ENCODE peak calls at places on chromosomes 3 and 15, in eight cellular contexts. One of them, this sample, is unnamed.

GRCh38 chr3:48595526-48596121 is 495 bp upstream of the COL7A1 start:
- DNase-seq in HCT116: no peak
- DNase-seq in transverse colon: peak; percentile 48
- DNase-seq in HepG2: peak; percentile 32
- DNase-seq in endothelial cell of umbilical vein: peak; percentile 20
- DNase-seq in stomach: peak; percentile 34
- DNase-seq in sigmoid colon: no peak
- DNase-seq in SK-N-SH: peak; percentile 72
- DNase-seq in this sample: no peak

GRCh38 chr3:141115752-141116541 is 64.8 kb downstream of the SPSB4 start:
- DNase-seq in HCT116: no peak
- DNase-seq in transverse colon: no peak
- DNase-seq in HepG2: no peak
- DNase-seq in endothelial cell of umbilical vein: no peak
- DNase-seq in stomach: no peak
- DNase-seq in sigmoid colon: peak; percentile 77
- DNase-seq in SK-N-SH: no peak
- DNase-seq in this sample: peak; percentile 90

GRCh38 chr3:43345877-43346276 is 59.5 kb downstream of the SNRK start:
- DNase-seq in HCT116: no peak
- DNase-seq in transverse colon: no peak
- DNase-seq in HepG2: no peak
- DNase-seq in endothelial cell of umbilical vein: no peak
- DNase-seq in stomach: no peak
- DNase-seq in sigmoid colon: no peak
- DNase-seq in SK-N-SH: no peak
- DNase-seq in this sample: no peak

GRCh38 chr3:132210476-132211346 is 106.5 kb upstream of the ACP3 start:
- DNase-seq in HCT116: peak; percentile 39
- DNase-seq in transverse colon: peak; percentile 64
- DNase-seq in HepG2: peak; percentile 6
- DNase-seq in endothelial cell of umbilical vein: peak; percentile 9
- DNase-seq in stomach: peak; percentile 63
- DNase-seq in sigmoid colon: no peak
- DNase-seq in SK-N-SH: peak; percentile 8
- DNase-seq in this sample: no peak

GRCh38 chr3:109973733-109974132 is 636.4 kb upstream of the DPPA4 start:
- DNase-seq in HCT116: no peak
- DNase-seq in transverse colon: no peak
- DNase-seq in HepG2: no peak
- DNase-seq in endothelial cell of umbilical vein: no peak
- DNase-seq in stomach: no peak
- DNase-seq in sigmoid colon: no peak
- DNase-seq in SK-N-SH: no peak
- DNase-seq in this sample: no peak

GRCh38 chr15:42121667-42122066 is 27.3 kb upstream of the PLA2G4D start:
- DNase-seq in HCT116: no peak
- DNase-seq in transverse colon: no peak
- DNase-seq in HepG2: no peak
- DNase-seq in endothelial cell of umbilical vein: no peak
- DNase-seq in stomach: peak; percentile 17
- DNase-seq in sigmoid colon: no peak
- DNase-seq in SK-N-SH: no peak
- DNase-seq in this sample: no peak

GRCh38 chr3:158731938-158732855 is at the start of gene RARRES1:
- DNase-seq in HCT116: no peak
- DNase-seq in transverse colon: peak; percentile 75
- DNase-seq in HepG2: no peak
- DNase-seq in endothelial cell of umbilical vein: peak; percentile 50
- DNase-seq in stomach: peak; percentile 70
- DNase-seq in sigmoid colon: peak; percentile 87
- DNase-seq in SK-N-SH: peak; percentile 88
- DNase-seq in this sample: peak; percentile 89

GRCh38 chr15:60541784-60542617 is 63.1 kb upstream of the ICE2 start:
- DNase-seq in HCT116: no peak
- DNase-seq in transverse colon: no peak
- DNase-seq in HepG2: no peak
- DNase-seq in endothelial cell of umbilical vein: no peak
- DNase-seq in stomach: no peak
- DNase-seq in sigmoid colon: no peak
- DNase-seq in SK-N-SH: no peak
- DNase-seq in this sample: no peak

GRCh38 chr3:93988283-93988682 is 8.3 kb downstream of the ARL13B start:
- DNase-seq in HCT116: no peak
- DNase-seq in transverse colon: no peak
- DNase-seq in HepG2: no peak
- DNase-seq in endothelial cell of umbilical vein: peak; percentile 41
- DNase-seq in stomach: no peak
- DNase-seq in sigmoid colon: no peak
- DNase-seq in SK-N-SH: no peak
- DNase-seq in this sample: no peak

GRCh38 chr3:33645060-33645841 is 72.8 kb downstream of the CLASP2 start:
- DNase-seq in HCT116: no peak
- DNase-seq in transverse colon: no peak
- DNase-seq in HepG2: no peak
- DNase-seq in endothelial cell of umbilical vein: peak; percentile 41
- DNase-seq in stomach: no peak
- DNase-seq in sigmoid colon: no peak
- DNase-seq in SK-N-SH: peak; percentile 58
- DNase-seq in this sample: no peak
- TF ChIP-seq POLR2AphosphoS5 in HCT116: no peak
- TF ChIP-seq POLR2AphosphoS5 in transverse colon: no peak
- TF ChIP-seq POLR2AphosphoS5 in HepG2: no peak
- TF ChIP-seq POLR2AphosphoS5 in endothelial cell of umbilical vein: no peak
- TF ChIP-seq POLR2AphosphoS5 in stomach: no peak
- TF ChIP-seq POLR2AphosphoS5 in sigmoid colon: no peak
- TF ChIP-seq POLR2AphosphoS5 in SK-N-SH: no peak
- TF ChIP-seq POLR2AphosphoS5 in this sample: no peak

GRCh38 chr3:120699333-120699732 is 17.3 kb upstream of the HGD start:
- DNase-seq in HCT116: no peak
- DNase-seq in transverse colon: no peak
- DNase-seq in HepG2: no peak
- DNase-seq in endothelial cell of umbilical vein: no peak
- DNase-seq in stomach: no peak
- DNase-seq in sigmoid colon: no peak
- DNase-seq in SK-N-SH: no peak
- DNase-seq in this sample: no peak
- H3K27ac ChIP-seq in HCT116: no peak overlapping the region
- H3K27ac ChIP-seq in transverse colon: no peak overlapping the region
- H3K27ac ChIP-seq in HepG2: no peak overlapping the region
- H3K27ac ChIP-seq in endothelial cell of umbilical vein: no peak overlapping the region
- H3K27ac ChIP-seq in stomach: no peak overlapping the region
- H3K27ac ChIP-seq in sigmoid colon: no peak overlapping the region
- H3K27ac ChIP-seq in SK-N-SH: no peak overlapping the region
- H3K27ac ChIP-seq in this sample: no peak overlapping the region

GRCh38 chr3:58009749-58010535 is 1.7 kb downstream of the FLNB start:
- DNase-seq in HCT116: no peak
- DNase-seq in transverse colon: peak; percentile 88
- DNase-seq in HepG2: no peak
- DNase-seq in endothelial cell of umbilical vein: no peak
- DNase-seq in stomach: peak; percentile 80
- DNase-seq in sigmoid colon: peak; percentile 58
- DNase-seq in SK-N-SH: no peak
- DNase-seq in this sample: no peak

GRCh38 chr3:58011580-58011979 is 3.4 kb downstream of the FLNB start:
- DNase-seq in HCT116: no peak
- DNase-seq in transverse colon: no peak
- DNase-seq in HepG2: no peak
- DNase-seq in endothelial cell of umbilical vein: no peak
- DNase-seq in stomach: no peak
- DNase-seq in sigmoid colon: no peak
- DNase-seq in SK-N-SH: no peak
- DNase-seq in this sample: no peak

GRCh38 chr3:58008140-58009025 is at the start of gene FLNB:
- DNase-seq in HCT116: peak; percentile 48
- DNase-seq in transverse colon: peak; percentile 83
- DNase-seq in HepG2: peak; percentile 45
- DNase-seq in endothelial cell of umbilical vein: peak; percentile 77
- DNase-seq in stomach: peak; percentile 77
- DNase-seq in sigmoid colon: peak; percentile 88
- DNase-seq in SK-N-SH: peak; percentile 99
- DNase-seq in this sample: no peak

GRCh38 chr3:58010562-58010961 is 2.3 kb downstream of the FLNB start:
- DNase-seq in HCT116: no peak
- DNase-seq in transverse colon: peak; percentile 16
- DNase-seq in HepG2: no peak
- DNase-seq in endothelial cell of umbilical vein: no peak
- DNase-seq in stomach: no peak
- DNase-seq in sigmoid colon: no peak
- DNase-seq in SK-N-SH: peak; percentile 39
- DNase-seq in this sample: no peak

GRCh38 chr3:58009026-58009748 is 965 bp downstream of the FLNB start:
- DNase-seq in HCT116: no peak
- DNase-seq in transverse colon: peak; percentile 73
- DNase-seq in HepG2: no peak
- DNase-seq in endothelial cell of umbilical vein: no peak
- DNase-seq in stomach: peak; percentile 48
- DNase-seq in sigmoid colon: peak; percentile 67
- DNase-seq in SK-N-SH: peak; percentile 72
- DNase-seq in this sample: no peak
- TF ChIP-seq POLR2AphosphoS5 in HCT116: no peak
- TF ChIP-seq POLR2AphosphoS5 in transverse colon: peak; percentile 8
- TF ChIP-seq POLR2AphosphoS5 in HepG2: no peak
- TF ChIP-seq POLR2AphosphoS5 in endothelial cell of umbilical vein: no peak
- TF ChIP-seq POLR2AphosphoS5 in stomach: no peak
- TF ChIP-seq POLR2AphosphoS5 in sigmoid colon: peak; percentile 12
- TF ChIP-seq POLR2AphosphoS5 in SK-N-SH: no peak
- TF ChIP-seq POLR2AphosphoS5 in this sample: no peak

GRCh38 chr15:64858136-64858535 is 16.4 kb downstream of the PLEKHO2 start:
- DNase-seq in HCT116: no peak
- DNase-seq in transverse colon: no peak
- DNase-seq in HepG2: no peak
- DNase-seq in endothelial cell of umbilical vein: no peak
- DNase-seq in stomach: no peak
- DNase-seq in sigmoid colon: no peak
- DNase-seq in SK-N-SH: no peak
- DNase-seq in this sample: no peak
- H3K27ac ChIP-seq in HCT116: no peak overlapping the region
- H3K27ac ChIP-seq in transverse colon: peak overlapping the region; percentile 85
- H3K27ac ChIP-seq in HepG2: no peak overlapping the region
- H3K27ac ChIP-seq in endothelial cell of umbilical vein: no peak overlapping the region
- H3K27ac ChIP-seq in stomach: peak overlapping the region; percentile 75
- H3K27ac ChIP-seq in sigmoid colon: peak overlapping the region; percentile 98
- H3K27ac ChIP-seq in SK-N-SH: peak overlapping the region; percentile 88
- H3K27ac ChIP-seq in this sample: peak overlapping the region; percentile 85

GRCh38 chr15:89087830-89088604 is at the start of gene ABHD2:
- DNase-seq in HCT116: peak; percentile 100
- DNase-seq in transverse colon: peak; percentile 99
- DNase-seq in HepG2: peak; percentile 100
- DNase-seq in endothelial cell of umbilical vein: peak; percentile 100
- DNase-seq in stomach: peak; percentile 99
- DNase-seq in sigmoid colon: peak; percentile 100
- DNase-seq in SK-N-SH: peak; percentile 90
- DNase-seq in this sample: peak; percentile 100
- TF ChIP-seq POLR2AphosphoS5 in HCT116: peak; percentile 64
- TF ChIP-seq POLR2AphosphoS5 in transverse colon: peak; percentile 93
- TF ChIP-seq POLR2AphosphoS5 in HepG2: peak; percentile 68
- TF ChIP-seq POLR2AphosphoS5 in endothelial cell of umbilical vein: peak; percentile 38
- TF ChIP-seq POLR2AphosphoS5 in stomach: peak; percentile 79
- TF ChIP-seq POLR2AphosphoS5 in sigmoid colon: peak; percentile 97
- TF ChIP-seq POLR2AphosphoS5 in SK-N-SH: peak; percentile 77
- TF ChIP-seq POLR2AphosphoS5 in this sample: peak; percentile 95

GRCh38 chr3:11380314-11380713 is 108.1 kb downstream of the ATG7 start:
- DNase-seq in HCT116: no peak
- DNase-seq in transverse colon: no peak
- DNase-seq in HepG2: peak; percentile 31
- DNase-seq in endothelial cell of umbilical vein: peak; percentile 42
- DNase-seq in stomach: no peak
- DNase-seq in sigmoid colon: no peak
- DNase-seq in SK-N-SH: no peak
- DNase-seq in this sample: no peak
- H3K27ac ChIP-seq in HCT116: no peak overlapping the region
- H3K27ac ChIP-seq in transverse colon: peak overlapping the region; percentile 49
- H3K27ac ChIP-seq in HepG2: no peak overlapping the region
- H3K27ac ChIP-seq in endothelial cell of umbilical vein: peak overlapping the region; percentile 98
- H3K27ac ChIP-seq in stomach: peak overlapping the region; percentile 66
- H3K27ac ChIP-seq in sigmoid colon: peak overlapping the region; percentile 53
- H3K27ac ChIP-seq in SK-N-SH: no peak overlapping the region
- H3K27ac ChIP-seq in this sample: no peak overlapping the region

GRCh38 chr3:102614580-102614979 is 179.8 kb downstream of the ZPLD1 start:
- DNase-seq in HCT116: no peak
- DNase-seq in transverse colon: no peak
- DNase-seq in HepG2: no peak
- DNase-seq in endothelial cell of umbilical vein: no peak
- DNase-seq in stomach: no peak
- DNase-seq in sigmoid colon: no peak
- DNase-seq in SK-N-SH: no peak
- DNase-seq in this sample: no peak
- TF ChIP-seq POLR2AphosphoS5 in HCT116: no peak
- TF ChIP-seq POLR2AphosphoS5 in transverse colon: no peak
- TF ChIP-seq POLR2AphosphoS5 in HepG2: no peak
- TF ChIP-seq POLR2AphosphoS5 in endothelial cell of umbilical vein: no peak
- TF ChIP-seq POLR2AphosphoS5 in stomach: no peak
- TF ChIP-seq POLR2AphosphoS5 in sigmoid colon: no peak
- TF ChIP-seq POLR2AphosphoS5 in SK-N-SH: no peak
- TF ChIP-seq POLR2AphosphoS5 in this sample: no peak

GRCh38 chr15:100931143-100931890 is 12.2 kb downstream of the LRRK1 start:
- DNase-seq in HCT116: no peak
- DNase-seq in transverse colon: peak; percentile 64
- DNase-seq in HepG2: no peak
- DNase-seq in endothelial cell of umbilical vein: no peak
- DNase-seq in stomach: no peak
- DNase-seq in sigmoid colon: no peak
- DNase-seq in SK-N-SH: no peak
- DNase-seq in this sample: no peak
- H3K27ac ChIP-seq in HCT116: no peak overlapping the region
- H3K27ac ChIP-seq in transverse colon: no peak overlapping the region
- H3K27ac ChIP-seq in HepG2: no peak overlapping the region
- H3K27ac ChIP-seq in endothelial cell of umbilical vein: no peak overlapping the region
- H3K27ac ChIP-seq in stomach: no peak overlapping the region
- H3K27ac ChIP-seq in sigmoid colon: no peak overlapping the region
- H3K27ac ChIP-seq in SK-N-SH: no peak overlapping the region
- H3K27ac ChIP-seq in this sample: no peak overlapping the region

DNA sequence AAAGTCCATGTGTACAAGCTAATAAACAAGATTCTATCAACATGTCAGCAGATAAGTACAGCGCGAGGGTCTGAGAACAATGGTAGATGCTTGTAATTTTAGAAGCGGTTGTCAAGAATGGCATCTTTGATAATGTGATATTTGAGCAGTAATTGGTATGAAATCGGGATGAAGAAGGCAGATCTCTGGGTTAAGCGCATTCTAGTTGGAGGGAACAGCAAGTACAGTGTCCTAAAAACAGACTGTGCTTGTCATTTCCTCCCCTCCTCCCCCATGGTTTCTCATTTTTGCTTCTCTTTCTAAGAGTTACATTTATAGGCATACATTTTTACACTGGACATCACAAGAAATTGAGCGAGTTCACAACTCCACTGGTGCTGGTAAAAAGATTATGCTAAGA is 23.3 kb downstream of the TGFBR2 start:
- DNase-seq in HCT116: no peak
- DNase-seq in transverse colon: no peak
- DNase-seq in HepG2: no peak
- DNase-seq in endothelial cell of umbilical vein: no peak
- DNase-seq in stomach: no peak
- DNase-seq in sigmoid colon: no peak
- DNase-seq in SK-N-SH: no peak
- DNase-seq in this sample: no peak
- TF ChIP-seq POLR2AphosphoS5 in HCT116: no peak
- TF ChIP-seq POLR2AphosphoS5 in transverse colon: no peak
- TF ChIP-seq POLR2AphosphoS5 in HepG2: no peak
- TF ChIP-seq POLR2AphosphoS5 in endothelial cell of umbilical vein: no peak
- TF ChIP-seq POLR2AphosphoS5 in stomach: no peak
- TF ChIP-seq POLR2AphosphoS5 in sigmoid colon: no peak
- TF ChIP-seq POLR2AphosphoS5 in SK-N-SH: no peak
- TF ChIP-seq POLR2AphosphoS5 in this sample: no peak

This sample was measured in vagina.